ENCODE peak calls at places on chromosomes 4 and X, in five cellular contexts. Z, H, V, R and F are unnamed samples.
A peak's percentile ranks its signal among the peaks of the same experiment; 100 is the strongest.

GRCh38 chr4:111883557-111883999 is 261.7 kb upstream of the FAM241A start:
- DNase-seq in Z (no peak), R (no peak), H (no peak), V (no peak), F (no peak)

GRCh38 chr4:183142566-183143545 is 43.8 kb downstream of the WWC2 start:
- DNase-seq in R (peak; percentile 59), Z (peak; percentile 72), V (peak; percentile 75), H (peak; percentile 87), F (peak; percentile 80)

GRCh38 chr4:66855956-66856355 is 689.3 kb downstream of the CENPC start:
- DNase-seq in H (no peak), R (no peak), V (no peak), Z (no peak), F (no peak)

GRCh38 chrX:129247642-129248041 is 275.6 kb downstream of the SMARCA1 start:
- DNase-seq in R (no peak), H (no peak), Z (no peak), V (no peak), F (no peak)

GRCh38 chr4:164768516-164768915 is 14.6 kb downstream of the SMIM31 start:
- DNase-seq in Z (no peak), R (no peak), V (no peak), H (no peak), F (no peak)

GRCh38 chrX:133543654-133544053 is 128.4 kb upstream of the GPC4 start:
- DNase-seq in V (no peak), H (no peak), Z (no peak), R (no peak), F (no peak)

GRCh38 chr4:147407261-147408045 is 73.4 kb upstream of the EDNRA start:
- DNase-seq in H (no peak), V (no peak), Z (no peak), R (no peak), F (no peak)

GRCh38 chrX:15292861-15293260 is 22.6 kb downstream of the ASB11 start:
- DNase-seq in R (no peak), H (no peak), V (no peak), Z (no peak), F (no peak)